ENCODE peak calls at places on chromosomes 11 and 22, in nine cellular contexts. G, Y, I, A, R, K, V, Z and U are unnamed samples.

GRCh38 chr11:134098566-134099184 is 29.8 kb downstream of the JAM3 start:
- DNase-seq in G (peak; percentile 18), Y (peak; percentile 27), I (peak; percentile 64), A (peak; percentile 11), R (no peak), K (peak; percentile 53), V (no peak), Z (no peak), U (no peak)

GRCh38 chr11:27921472-27921871 is 186.5 kb downstream of the KIF18A start:
- DNase-seq in G (no peak), Y (no peak), I (no peak), A (peak; percentile 61), R (peak; percentile 9), K (peak; percentile 27), V (peak; percentile 13), Z (peak; percentile 51), U (no peak)

GRCh38 chr11:113546757-113547507 is 71.7 kb upstream of the DRD2 start:
- DNase-seq in G (no peak), Y (no peak), I (no peak), A (peak; percentile 74), R (peak; percentile 53), K (peak; percentile 97), V (peak; percentile 61), Z (peak; percentile 68), U (no peak)

GRCh38 chr22:38038426-38038825 is 18.8 kb upstream of the PICK1 start:
- DNase-seq in G (no peak), Y (no peak), I (no peak), A (no peak), R (no peak), K (no peak), V (no peak), Z (no peak), U (no peak)

GRCh38 chr11:66277475-66278391 is at the start of gene CNIH2:
- DNase-seq in G (no peak), Y (no peak), I (peak; percentile 69), A (no peak), R (no peak), K (peak; percentile 50), V (no peak), Z (peak; percentile 62), U (no peak)

GRCh38 chr11:116750070-116750718 is 22.6 kb downstream of the BUD13 start:
- DNase-seq in G (no peak), Y (no peak), I (no peak), A (no peak), R (no peak), K (no peak), V (no peak), Z (no peak), U (no peak)

GRCh38 chr11:119882316-119882715 is 153.3 kb upstream of the NECTIN1 start:
- DNase-seq in G (no peak), Y (no peak), I (no peak), A (no peak), R (no peak), K (no peak), V (no peak), Z (no peak), U (no peak)

GRCh38 chr11:111461460-111462240 is 50.5 kb downstream of the BTG4 start:
- DNase-seq in G (no peak), Y (no peak), I (no peak), A (no peak), R (no peak), K (no peak), V (no peak), Z (no peak), U (no peak)

GRCh38 chr11:64854534-64855502 is 10.4 kb upstream of the CDC42BPG start:
- DNase-seq in G (peak; percentile 80), Y (peak; percentile 91), I (no peak), A (peak; percentile 93), R (peak; percentile 93), K (peak; percentile 100), V (peak; percentile 91), Z (peak; percentile 97), U (no peak)

GRCh38 chr11:35804446-35805040 is 139.3 kb upstream of the LDLRAD3 start:
- DNase-seq in G (no peak), Y (no peak), I (no peak), A (no peak), R (no peak), K (no peak), V (no peak), Z (no peak), U (no peak)

GRCh38 chr11:7545611-7546010 is 31.8 kb downstream of the PPFIBP2 start:
- DNase-seq in G (no peak), Y (no peak), I (peak; percentile 30), A (no peak), R (no peak), K (no peak), V (no peak), Z (no peak), U (no peak)

GRCh38 chr11:65288706-65289536 is 25.7 kb upstream of the CDC42EP2 start:
- DNase-seq in G (no peak), Y (no peak), I (no peak), A (peak; percentile 17), R (peak; percentile 50), K (no peak), V (no peak), Z (no peak), U (no peak)

GRCh38 chr11:77446911-77447629 is 26.8 kb downstream of the PAK1 start:
- DNase-seq in G (peak; percentile 3), Y (no peak), I (no peak), A (peak; percentile 7), R (no peak), K (peak; percentile 12), V (no peak), Z (no peak), U (no peak)

GRCh38 chr11:17434108-17434507 is 42.5 kb downstream of the ABCC8 start:
- DNase-seq in G (no peak), Y (no peak), I (no peak), A (no peak), R (no peak), K (no peak), V (no peak), Z (no peak), U (no peak)

GRCh38 chr11:94796863-94797262 is 28.7 kb downstream of the AMOTL1 start:
- DNase-seq in G (no peak), Y (no peak), I (no peak), A (no peak), R (no peak), K (peak; percentile 43), V (no peak), Z (peak; percentile 36), U (no peak)

GRCh38 chr11:128506999-128507591 is 80.3 kb downstream of the ETS1 start:
- DNase-seq in G (no peak), Y (no peak), I (peak; percentile 62), A (peak; percentile 90), R (peak; percentile 99), K (peak; percentile 96), V (peak; percentile 96), Z (peak; percentile 99), U (no peak)

GRCh38 chr11:128507936-128508335 is 79.4 kb downstream of the ETS1 start:
- DNase-seq in G (no peak), Y (no peak), I (no peak), A (no peak), R (no peak), K (no peak), V (no peak), Z (no peak), U (no peak)

GRCh38 chr11:128505449-128506058 is 81.8 kb downstream of the ETS1 start:
- DNase-seq in G (no peak), Y (no peak), I (no peak), A (no peak), R (no peak), K (no peak), V (no peak), Z (no peak), U (no peak)

GRCh38 chr11:128504489-128504888 is 82.9 kb downstream of the ETS1 start:
- DNase-seq in G (no peak), Y (no peak), I (no peak), A (no peak), R (no peak), K (no peak), V (no peak), Z (peak; percentile 60), U (no peak)

DNA sequence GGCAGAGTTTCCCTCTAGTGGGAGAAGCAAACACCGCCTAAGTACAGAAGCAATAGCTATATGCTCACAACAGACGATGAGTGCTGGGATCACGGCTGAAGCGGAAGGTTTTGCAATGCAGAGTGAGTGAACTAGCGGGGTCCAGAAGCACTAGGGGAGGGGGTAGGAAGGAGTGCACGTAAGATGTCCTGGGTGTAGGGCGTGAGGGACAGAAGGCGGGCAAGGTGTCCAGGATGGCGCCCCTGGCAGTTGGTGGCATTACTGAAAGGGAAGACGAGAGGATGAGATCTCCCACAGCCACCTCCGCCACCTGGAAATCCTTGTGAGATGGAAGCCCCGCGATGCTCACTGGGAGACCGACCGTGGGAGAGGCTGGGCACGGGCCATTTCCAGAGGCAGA is 81.0 kb downstream of the ETS1 start:
- DNase-seq in G (no peak), Y (no peak), I (no peak), A (no peak), R (no peak), K (no peak), V (no peak), Z (no peak), U (no peak)
- H4K20me1 ChIP-seq in G (no peaks in the 10 kb centered on the region), Y (no peaks in the 10 kb centered on the region), I (peaks cover 12% of the 10 kb centered on the region), A (no peaks in the 10 kb centered on the region), R (no peaks in the 10 kb centered on the region), K (no peaks in the 10 kb centered on the region), V (peaks cover 91% of the 10 kb centered on the region), Z (peaks cover 26% of the 10 kb centered on the region), U (no peaks in the 10 kb centered on the region)

GRCh38 chr22:30307026-30307574 is 17.8 kb upstream of the CASTOR1 start:
- DNase-seq in G (no peak), Y (no peak), I (no peak), A (no peak), R (no peak), K (no peak), V (no peak), Z (no peak), U (no peak)
- H4K20me1 ChIP-seq in G (no peaks in the 10 kb centered on the region), Y (no peaks in the 10 kb centered on the region), I (peaks cover 3% of the 10 kb centered on the region), A (no peaks in the 10 kb centered on the region), R (peaks cover 2% of the 10 kb centered on the region), K (no peaks in the 10 kb centered on the region), V (peaks cover 78% of the 10 kb centered on the region), Z (peaks cover 12% of the 10 kb centered on the region), U (no peaks in the 10 kb centered on the region)

DNA sequence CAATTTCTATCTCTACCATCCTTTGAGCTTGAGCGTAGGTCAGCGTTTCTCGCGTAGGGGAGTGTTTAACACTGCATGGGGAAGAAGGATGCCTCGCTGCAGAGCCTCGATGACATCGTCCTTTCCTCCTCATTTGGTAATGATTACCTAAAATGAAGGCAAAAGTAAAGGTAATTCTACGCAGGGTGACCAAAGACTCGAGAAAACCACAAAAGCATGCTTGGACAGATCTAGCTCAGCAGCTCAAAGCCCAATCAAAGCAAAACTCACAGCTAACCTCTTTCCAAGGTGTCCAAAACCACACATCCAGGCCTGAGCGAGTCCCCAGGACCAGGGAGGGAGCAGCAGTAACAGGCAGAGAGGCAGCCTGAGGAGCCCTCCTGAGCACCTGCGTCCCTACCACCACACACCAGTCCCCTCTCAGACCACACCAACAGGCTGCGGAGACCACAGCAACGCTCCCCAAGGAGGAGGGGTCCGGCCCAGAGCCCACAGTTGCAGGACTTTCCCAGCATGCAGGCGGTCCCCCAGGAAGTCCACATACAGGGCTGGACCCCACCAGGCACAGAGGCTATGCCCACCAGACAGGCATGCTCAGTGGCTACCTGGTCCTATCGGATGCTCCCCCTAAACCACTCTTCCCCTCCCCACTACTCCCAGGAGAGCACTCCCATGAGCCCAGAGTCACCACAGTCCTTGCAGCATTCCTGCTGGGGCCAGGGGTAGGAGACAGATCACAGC is 3.3 kb downstream of the BRD1 start:
- DNase-seq in G (no peak), Y (no peak), I (no peak), A (peak; percentile 58), R (no peak), K (no peak), V (no peak), Z (no peak), U (no peak)
- H4K20me1 ChIP-seq in G (peaks cover 32% of the 10 kb centered on the region), Y (no peaks in the 10 kb centered on the region), I (peaks cover 59% of the 10 kb centered on the region), A (peaks cover 13% of the 10 kb centered on the region), R (peaks cover 4% of the 10 kb centered on the region), K (peaks cover 43% of the 10 kb centered on the region), V (peaks cover 73% of the 10 kb centered on the region), Z (peaks cover 29% of the 10 kb centered on the region), U (no peaks in the 10 kb centered on the region)

GRCh38 chr11:76380161-76380976 is 563 bp downstream of the THAP12 start:
- DNase-seq in G (no peak), Y (no peak), I (peak; percentile 50), A (peak; percentile 31), R (peak; percentile 10), K (peak; percentile 38), V (peak; percentile 13), Z (peak; percentile 62), U (peak; percentile 43)
- H4K20me1 ChIP-seq in G (peaks cover 12% of the 10 kb centered on the region), Y (no peaks in the 10 kb centered on the region), I (peaks cover 15% of the 10 kb centered on the region), A (no peaks in the 10 kb centered on the region), R (no peaks in the 10 kb centered on the region), K (peaks cover 38% of the 10 kb centered on the region), V (peaks cover 26% of the 10 kb centered on the region), Z (no peaks in the 10 kb centered on the region), U (no peaks in the 10 kb centered on the region)